ENCODE peak calls at places on chromosomes 5 and 9, in seven cellular contexts. I, P, V, G, L, Y and E are unnamed samples.

GRCh38 chr5:179170606-179171005 is 110.4 kb downstream of the ZNF354C start:
- DNase-seq in I (no peak), P (peak; percentile 11), V (no peak), G (no peak), L (no peak), Y (no peak), E (no peak)

GRCh38 chr9:127803507-127804352 is 1.0 kb downstream of the FPGS start:
- DNase-seq in I (peak; percentile 79), P (no peak), V (no peak), G (no peak), L (no peak), Y (no peak), E (no peak)

GRCh38 chr9:129751841-129752801 is 721 bp downstream of the PTGES start:
- DNase-seq in I (no peak), P (no peak), V (no peak), G (no peak), L (no peak), Y (no peak), E (no peak)

GRCh38 chr5:76742586-76742985 is 26.7 kb downstream of the F2R start:
- DNase-seq in I (no peak), P (no peak), V (no peak), G (no peak), L (no peak), Y (no peak), E (no peak)

GRCh38 chr5:74863726-74864125 is 2.5 kb downstream of the FAM169A start:
- DNase-seq in I (no peak), P (no peak), V (no peak), G (no peak), L (no peak), Y (no peak), E (no peak)

GRCh38 chr9:114677418-114677817 is 4.6 kb downstream of the TEX48 start:
- DNase-seq in I (no peak), P (no peak), V (peak; percentile 61), G (no peak), L (peak; percentile 100), Y (no peak), E (peak; percentile 99)

GRCh38 chr5:176899296-176899891 is at the start of gene HK3:
- DNase-seq in I (no peak), P (no peak), V (no peak), G (no peak), L (no peak), Y (no peak), E (no peak)

GRCh38 chr9:18429065-18429464 is 44.9 kb upstream of the ADAMTSL1 start:
- DNase-seq in I (no peak), P (no peak), V (no peak), G (no peak), L (no peak), Y (no peak), E (no peak)

GRCh38 chr9:126692759-126693427 is 79.2 kb downstream of the LMX1B start:
- DNase-seq in I (no peak), P (peak; percentile 60), V (no peak), G (peak; percentile 30), L (no peak), Y (no peak), E (no peak)

GRCh38 chr5:63101870-63102269 is 523.3 kb downstream of the LRRC70 start:
- DNase-seq in I (no peak), P (no peak), V (no peak), G (no peak), L (no peak), Y (no peak), E (no peak)

GRCh38 chr9:137294684-137295312 is 7.3 kb downstream of the NRARP start:
- DNase-seq in I (no peak), P (peak; percentile 63), V (no peak), G (no peak), L (no peak), Y (no peak), E (no peak)

GRCh38 chr5:154714271-154714986 is 40.7 kb upstream of the LARP1 start:
- DNase-seq in I (no peak), P (no peak), V (no peak), G (no peak), L (no peak), Y (no peak), E (no peak)

GRCh38 chr5:157603333-157604190 is 28.0 kb upstream of the ADAM19 start:
- DNase-seq in I (no peak), P (no peak), V (peak; percentile 90), G (no peak), L (peak; percentile 83), Y (no peak), E (peak; percentile 50)

GRCh38 chr5:132227485-132228240 is at the start of gene P4HA2:
- DNase-seq in I (peak; percentile 92), P (peak; percentile 91), V (peak; percentile 56), G (peak; percentile 89), L (no peak), Y (peak; percentile 89), E (no peak)

GRCh38 chr5:32508806-32509805 is 64.6 kb upstream of the ZFR start:
- DNase-seq in I (no peak), P (no peak), V (no peak), G (no peak), L (no peak), Y (no peak), E (no peak)

GRCh38 chr5:156584856-156585255 is 257.9 kb downstream of the SGCD start:
- DNase-seq in I (no peak), P (no peak), V (no peak), G (no peak), L (no peak), Y (no peak), E (no peak)

GRCh38 chr5:124658867-124659557 is 87.4 kb downstream of the ZNF608 start:
- DNase-seq in I (no peak), P (no peak), V (no peak), G (no peak), L (no peak), Y (no peak), E (no peak)

GRCh38 chr5:179186801-179187200 is 126.6 kb downstream of the ZNF354C start:
- DNase-seq in I (no peak), P (peak; percentile 37), V (no peak), G (no peak), L (no peak), Y (no peak), E (no peak)

GRCh38 chr5:120599576-120599975 is 135.5 kb downstream of the PRR16 start:
- DNase-seq in I (no peak), P (no peak), V (no peak), G (no peak), L (peak; percentile 71), Y (no peak), E (peak; percentile 26)

GRCh38 chr9:21817176-21817575 is 14.7 kb downstream of the MTAP start:
- DNase-seq in I (no peak), P (no peak), V (no peak), G (no peak), L (no peak), Y (no peak), E (no peak)

GRCh38 chr5:144307726-144308125 is 137.1 kb downstream of the KCTD16 start:
- DNase-seq in I (no peak), P (no peak), V (no peak), G (peak; percentile 70), L (no peak), Y (no peak), E (peak; percentile 11)

GRCh38 chr5:159915913-159916840 is at the start of gene ADRA1B:
- DNase-seq in I (peak; percentile 89), P (peak; percentile 87), V (no peak), G (peak; percentile 53), L (no peak), Y (peak; percentile 82), E (no peak)

GRCh38 chr9:123715258-123715657 is 214.7 kb downstream of the DENND1A start:
- DNase-seq in I (no peak), P (no peak), V (no peak), G (no peak), L (no peak), Y (no peak), E (no peak)

DNA sequence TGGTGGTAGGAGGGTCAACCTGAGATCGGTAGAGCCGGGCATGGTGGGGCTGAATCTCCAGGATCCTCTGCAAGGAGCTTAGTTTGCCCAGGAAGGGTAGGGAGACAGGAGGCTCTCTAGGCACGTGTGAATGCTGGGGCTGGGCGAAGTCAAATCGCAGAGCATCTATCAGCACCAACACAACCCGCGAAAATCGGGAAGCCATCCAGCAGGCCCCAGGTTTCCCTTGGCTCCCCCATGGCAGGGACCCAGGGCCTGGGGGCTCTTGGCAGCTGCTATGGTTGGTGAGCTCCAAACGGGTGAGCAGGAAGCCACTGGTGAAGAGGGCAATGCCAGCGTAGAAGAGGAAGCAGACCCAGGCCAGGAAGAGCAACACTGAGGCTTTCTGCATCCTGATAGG is 1.2 kb downstream of the PIGO start:
- DNase-seq in I (no peak), P (no peak), V (no peak), G (no peak), L (no peak), Y (no peak), E (no peak)
- H3K4me3 ChIP-seq in I (no peak overlapping the region), P (no peak overlapping the region), V (peak overlapping the region; percentile 57), G (peak overlapping the region; percentile 83), L (peak overlapping the region; percentile 99), Y (no peak overlapping the region), E (no peak overlapping the region)

DNA sequence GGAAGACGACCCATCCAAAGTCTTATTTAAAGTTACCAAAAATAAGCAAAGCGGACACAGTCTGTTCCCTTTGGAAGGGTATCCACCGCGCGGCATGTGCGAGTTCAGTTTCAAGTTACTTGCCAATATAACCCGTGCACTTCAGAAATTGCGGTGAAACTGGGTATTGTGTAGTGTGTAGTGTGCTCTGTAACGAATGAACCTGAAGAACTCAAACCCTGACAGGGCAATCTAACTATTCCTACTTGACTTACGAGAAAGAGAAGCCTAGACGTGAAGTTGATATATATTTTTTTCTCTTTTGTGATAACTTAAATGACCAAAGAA is 1.5 kb downstream of the MAN2A1 start:
- DNase-seq in I (no peak), P (no peak), V (no peak), G (no peak), L (no peak), Y (no peak), E (no peak)
- TF ChIP-seq CTCF in I (peak; percentile 13), P (no peak), V (no peak), G (no peak), L (no peak), Y (no peak), E (no peak)

GRCh38 chr5:44178414-44178813 is 210.8 kb downstream of the FGF10 start:
- DNase-seq in I (no peak), P (no peak), V (no peak), G (no peak), L (no peak), Y (no peak), E (no peak)
- H3K4me3 ChIP-seq in I (no peak overlapping the region), P (no peak overlapping the region), V (no peak overlapping the region), G (no peak overlapping the region), L (no peak overlapping the region), Y (no peak overlapping the region), E (no peak overlapping the region)

GRCh38 chr9:108746001-108746400 is 109.8 kb downstream of the ACTL7B start:
- DNase-seq in I (no peak), P (no peak), V (no peak), G (no peak), L (no peak), Y (no peak), E (no peak)

GRCh38 chr9:108742191-108742590 is 113.6 kb downstream of the ACTL7B start:
- DNase-seq in I (no peak), P (no peak), V (no peak), G (no peak), L (no peak), Y (no peak), E (no peak)

GRCh38 chr9:108743426-108743825 is 112.4 kb downstream of the ACTL7B start:
- DNase-seq in I (no peak), P (no peak), V (no peak), G (no peak), L (no peak), Y (no peak), E (no peak)

GRCh38 chr9:108746864-108747263 is 108.9 kb downstream of the ACTL7B start:
- DNase-seq in I (no peak), P (no peak), V (no peak), G (no peak), L (no peak), Y (no peak), E (peak; percentile 59)

GRCh38 chr9:108743901-108744371 is 111.8 kb downstream of the ACTL7B start:
- DNase-seq in I (no peak), P (no peak), V (no peak), G (peak; percentile 64), L (no peak), Y (no peak), E (peak; percentile 62)
- TF ChIP-seq CTCF in I (no peak), P (no peak), V (no peak), G (no peak), L (no peak), Y (no peak), E (no peak)